ENCODE peak calls at places on chromosomes 11 and 22, in ten cellular contexts. C is left cardiac atrium; J is uterus; R is EL; D is lower lobe of right lung; T is ACHN; Y is stimulated activated CD4-positive, alpha-beta T cell treated with anti-CD3 and anti-CD28 coated beads, Interleukin-4, amount 100 ng/mL, for 1 hour; E is HEK293T; Q is NCI-H2081; W is ELR. Z is an unnamed sample.

GRCh38 chr22:43334378-43334777 is 8.8 kb downstream of the SCUBE1 start:
- DNase-seq in C (no peak), J (no peak), R (no peak), D (no peak), T (no peak), Y (no peak), E (no peak), Q (no peak), W (no peak), Z (no peak)

GRCh38 chr11:13229136-13229535 is 48.5 kb upstream of the BMAL1 start:
- DNase-seq in C (no peak), J (no peak), R (no peak), D (no peak), T (no peak), Y (no peak), E (no peak), Q (no peak), W (no peak), Z (no peak)

GRCh38 chr11:92697461-92698314 is 271.8 kb upstream of the MTNR1B start:
- DNase-seq in C (no peak), J (no peak), R (peak), D (no peak), T (no peak), Y (no peak), E (no peak), Q (no peak), W (peak), Z (no peak)

GRCh38 chr11:47453365-47453764 is 4.4 kb upstream of the RAPSN start:
- DNase-seq in C (no peak), J (no peak), R (no peak), D (no peak), T (no peak), Y (no peak), E (no peak), Q (no peak), W (peak), Z (no peak)

GRCh38 chr22:24061124-24061684 is 50.1 kb downstream of the CABIN1 start:
- DNase-seq in C (no peak), J (no peak), R (no peak), D (no peak), T (no peak), Y (no peak), E (no peak), Q (no peak), W (no peak), Z (no peak)

GRCh38 chr11:17014774-17015638 is 792 bp upstream of the PLEKHA7 start:
- DNase-seq in C (peak), J (no peak), R (peak), D (no peak), T (no peak), Y (peak), E (peak), Q (no peak), W (peak), Z (peak)

GRCh38 chr11:106051103-106051502 is 26.0 kb downstream of the KBTBD3 start:
- DNase-seq in C (no peak), J (no peak), R (no peak), D (no peak), T (no peak), Y (no peak), E (no peak), Q (no peak), W (no peak), Z (no peak)

GRCh38 chr22:19872779-19873137 is 18.1 kb upstream of the GNB1L start:
- DNase-seq in C (no peak), J (peak), R (no peak), D (peak), T (no peak), Y (no peak), E (no peak), Q (peak), W (no peak), Z (peak)

GRCh38 chr22:44935724-44936123 is 74.1 kb downstream of the PHF21B start:
- DNase-seq in C (no peak), J (no peak), R (no peak), D (no peak), T (no peak), Y (no peak), E (no peak), Q (no peak), W (no peak), Z (no peak)

GRCh38 chr22:24834845-24835570 is 29.0 kb downstream of the SGSM1 start:
- DNase-seq in C (no peak), J (no peak), R (peak), D (no peak), T (peak), Y (no peak), E (peak), Q (peak), W (peak), Z (no peak)

GRCh38 chr11:78111298-78111697 is 28.1 kb downstream of the ALG8 start:
- DNase-seq in C (no peak), J (no peak), R (no peak), D (no peak), T (no peak), Y (no peak), E (no peak), Q (no peak), W (no peak), Z (no peak)

GRCh38 chr11:122020902-122021301 is 95.1 kb downstream of the BLID start:
- DNase-seq in C (no peak), J (peak), R (peak), D (no peak), T (peak), Y (no peak), E (no peak), Q (no peak), W (peak), Z (no peak)

GRCh38 chr22:34669001-34669400 is 397.0 kb upstream of the ISX start:
- DNase-seq in C (no peak), J (no peak), R (peak), D (no peak), T (peak), Y (no peak), E (no peak), Q (no peak), W (no peak), Z (no peak)